ENCODE peak calls at places on chromosomes 7 and 10, in six cellular contexts. H, I, J, U, R and O are unnamed samples.

GRCh38 chr10:74026428-74026979 is 28.6 kb downstream of the VCL start:
- DNase-seq in I (no peak), R (no peak), J (no peak), U (no peak), H (no peak), O (no peak)

GRCh38 chr7:29277436-29278215 is 83.1 kb downstream of the CHN2 start:
- DNase-seq in J (no peak), I (no peak), U (no peak), R (no peak), H (no peak), O (no peak)

GRCh38 chr7:28405662-28406061 is 6.7 kb upstream of the CREB5 start:
- DNase-seq in H (peak), J (peak), I (peak), U (peak), R (no peak), O (peak)

GRCh38 chr7:155416646-155417380 is 41.1 kb upstream of the EN2 start:
- DNase-seq in J (no peak), R (no peak), U (no peak), I (no peak), H (no peak), O (no peak)

GRCh38 chr10:5958077-5958476 is 19.3 kb downstream of the IL15RA start:
- DNase-seq in U (peak), I (no peak), R (no peak), J (peak), H (no peak), O (no peak)

GRCh38 chr7:137360087-137360679 is 16.6 kb upstream of the PTN start:
- DNase-seq in U (peak), J (no peak), R (no peak), I (no peak), H (no peak), O (peak)

GRCh38 chr7:106794276-106795136 is 70.6 kb upstream of the PIK3CG start:
- DNase-seq in R (no peak), J (no peak), I (no peak), H (no peak), U (no peak), O (no peak)

GRCh38 chr7:130141161-130141857 is 63.9 kb downstream of the TMEM209 start:
- DNase-seq in I (peak), U (peak), R (peak), J (peak), H (no peak), O (peak)

GRCh38 chr7:15889501-15889900 is 203.0 kb upstream of the MEOX2 start:
- DNase-seq in J (peak), R (peak), U (peak), I (no peak), H (no peak), O (peak)

GRCh38 chr10:96833220-96834001 is 1.3 kb downstream of the LCOR start:
- DNase-seq in I (peak), J (peak), H (no peak), U (no peak), R (peak), O (peak)

GRCh38 chr7:20395094-20395493 is 64.4 kb downstream of the ITGB8 start:
- DNase-seq in H (peak), U (no peak), R (no peak), J (peak), I (no peak), O (peak)

GRCh38 chr10:3685385-3685784 is 99.6 kb downstream of the KLF6 start:
- DNase-seq in I (no peak), J (no peak), R (no peak), H (no peak), U (no peak), O (no peak)

GRCh38 chr10:61987951-61988379 is 86.5 kb downstream of the ARID5B start:
- DNase-seq in U (no peak), I (no peak), R (no peak), J (peak), H (no peak), O (peak)

GRCh38 chr10:84076047-84076388 is 63.3 kb upstream of the GHITM start:
- DNase-seq in J (peak), U (peak), R (no peak), I (peak), H (no peak), O (peak)

GRCh38 chr7:106283831-106284515 is 810 bp downstream of the NAMPT start:
- DNase-seq in R (peak), U (no peak), I (peak), H (no peak), J (peak), O (peak)

GRCh38 chr10:6083523-6084475 is 5.0 kb upstream of the RBM17 start:
- DNase-seq in U (no peak), J (peak), I (no peak), H (no peak), R (no peak), O (peak)

GRCh38 chr10:110364531-110364937 is 59.8 kb upstream of the SMNDC1 start:
- DNase-seq in I (no peak), H (peak), U (no peak), R (no peak), J (no peak), O (no peak)

GRCh38 chr7:148153611-148154010 is 437.0 kb upstream of the C7orf33 start:
- DNase-seq in J (no peak), U (no peak), I (peak), H (no peak), R (peak), O (peak)

GRCh38 chr7:30705008-30705407 is 22.8 kb upstream of the CRHR2 start:
- DNase-seq in J (no peak), I (no peak), U (no peak), R (no peak), H (peak), O (no peak)

GRCh38 chr7:151800391-151800790 is 76.5 kb downstream of the PRKAG2 start:
- DNase-seq in R (no peak), J (no peak), U (no peak), H (no peak), I (no peak), O (no peak)

GRCh38 chr10:70355234-70356021 is 27.0 kb downstream of the LRRC20 start:
- DNase-seq in U (no peak), R (no peak), H (no peak), I (no peak), J (peak), O (no peak)

GRCh38 chr10:22624289-22624738 is 90.1 kb downstream of the PIP4K2A start:
- DNase-seq in J (peak), I (no peak), U (peak), H (peak), R (no peak), O (peak)

GRCh38 chr7:124072603-124073324 is 39.9 kb upstream of the TMEM229A start:
- DNase-seq in J (peak), R (no peak), U (peak), I (no peak), H (peak), O (peak)

GRCh38 chr10:84367256-84367655 is 38.9 kb downstream of the CCSER2 start:
- DNase-seq in U (no peak), J (no peak), H (no peak), R (no peak), I (no peak), O (no peak)

GRCh38 chr10:21599582-21599981 is 65.5 kb downstream of the MLLT10 start:
- DNase-seq in J (no peak), H (no peak), U (no peak), I (no peak), R (no peak), O (no peak)

GRCh38 chr10:114856544-114857287 is 35.1 kb downstream of the FHIP2A start:
- DNase-seq in U (peak), I (no peak), H (peak), J (peak), R (no peak), O (peak)

GRCh38 chr7:15571303-15571878 is 9.6 kb upstream of the AGMO start:
- DNase-seq in H (no peak), I (no peak), U (no peak), R (no peak), J (peak), O (peak)

GRCh38 chr7:56092789-56093531 is at the start of gene PHKG1:
- DNase-seq in J (peak), U (peak), H (no peak), I (peak), R (peak), O (peak)

GRCh38 chr7:134873253-134873652 is 93.8 kb downstream of the CALD1 start:
- DNase-seq in U (no peak), I (no peak), R (no peak), J (peak), H (no peak), O (peak)

GRCh38 chr7:88299126-88299525 is 7.6 kb downstream of the STEAP4 start:
- DNase-seq in I (no peak), U (no peak), J (no peak), R (no peak), H (no peak), O (no peak)

GRCh38 chr7:148584154-148584827 is 6.3 kb upstream of the C7orf33 start:
- DNase-seq in R (no peak), U (no peak), I (no peak), J (no peak), H (no peak), O (no peak)

GRCh38 chr10:184911-185310 is 49.7 kb downstream of the ZMYND11 start:
- DNase-seq in R (no peak), U (no peak), I (no peak), H (no peak), J (peak), O (peak)

GRCh38 chr10:69097729-69098128 is 9.8 kb downstream of the SRGN start:
- DNase-seq in I (no peak), U (no peak), J (peak), R (no peak), H (no peak), O (no peak)

GRCh38 chr7:86644282-86645173 is 819 bp downstream of the GRM3 start:
- DNase-seq in I (no peak), H (no peak), J (no peak), U (no peak), R (no peak), O (no peak)

GRCh38 chr7:86645174-86645566 is 1.5 kb downstream of the GRM3 start:
- DNase-seq in R (no peak), U (no peak), I (no peak), H (no peak), J (no peak), O (no peak)

GRCh38 chr7:86647340-86648094 is 3.8 kb downstream of the GRM3 start:
- DNase-seq in U (no peak), I (no peak), H (no peak), J (no peak), R (no peak), O (no peak)

GRCh38 chr7:86645676-86646276 is 2.1 kb downstream of the GRM3 start:
- DNase-seq in R (no peak), H (no peak), I (no peak), J (no peak), U (no peak), O (no peak)

DNA sequence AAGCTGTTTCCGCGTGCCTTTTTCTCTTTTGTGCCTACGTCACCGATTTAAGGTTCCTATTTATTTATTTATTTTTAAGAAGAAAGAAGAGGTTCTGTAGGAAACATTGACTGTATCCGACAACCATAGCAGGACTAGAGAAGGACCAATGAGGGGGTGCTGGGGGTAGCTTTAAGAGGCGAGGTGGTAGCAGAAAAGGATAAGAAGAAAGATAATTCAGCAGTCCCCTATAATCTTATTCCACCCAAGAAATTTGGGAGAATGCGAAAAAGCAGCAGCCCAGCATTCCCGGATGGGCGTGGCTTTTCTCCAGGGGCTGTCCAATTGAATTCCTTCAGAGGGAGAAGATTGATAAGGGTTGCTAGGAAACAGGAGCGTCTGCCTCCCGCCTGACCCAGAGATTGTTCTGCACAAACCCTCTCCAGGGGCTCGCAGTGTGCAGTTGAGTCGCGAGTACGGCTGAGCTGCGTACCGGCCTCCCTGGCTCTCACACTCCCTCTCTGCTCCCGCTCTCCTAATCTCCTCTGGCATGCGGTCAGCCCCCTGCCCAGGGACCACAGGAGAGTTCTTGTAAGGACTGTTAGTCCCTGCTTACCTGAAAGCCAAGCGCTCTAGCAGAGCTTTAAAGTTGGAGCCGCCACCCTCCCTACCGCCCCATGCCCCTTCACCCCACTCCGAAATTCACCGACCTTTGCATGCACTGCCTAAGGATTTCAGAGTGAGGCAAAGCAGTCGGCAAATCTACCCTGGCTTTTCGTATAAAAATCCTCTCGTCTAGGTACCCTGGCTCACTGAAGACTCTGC is at the start of gene GRM3:
- DNase-seq in J (no peak), I (no peak), R (peak), H (no peak), U (no peak), O (no peak)
- H3K4me3 ChIP-seq in J (no peak), I (no peak), R (peak), H (no peak), U (no peak), O (no peak)

GRCh38 chr7:34091330-34091917 is 186.1 kb downstream of the BMPER start:
- DNase-seq in I (no peak), U (no peak), H (no peak), J (peak), R (peak), O (peak)
- TF ChIP-seq CTCF in I (no peak), U (peak), H (peak), J (peak), R (peak), O (peak)

DNA sequence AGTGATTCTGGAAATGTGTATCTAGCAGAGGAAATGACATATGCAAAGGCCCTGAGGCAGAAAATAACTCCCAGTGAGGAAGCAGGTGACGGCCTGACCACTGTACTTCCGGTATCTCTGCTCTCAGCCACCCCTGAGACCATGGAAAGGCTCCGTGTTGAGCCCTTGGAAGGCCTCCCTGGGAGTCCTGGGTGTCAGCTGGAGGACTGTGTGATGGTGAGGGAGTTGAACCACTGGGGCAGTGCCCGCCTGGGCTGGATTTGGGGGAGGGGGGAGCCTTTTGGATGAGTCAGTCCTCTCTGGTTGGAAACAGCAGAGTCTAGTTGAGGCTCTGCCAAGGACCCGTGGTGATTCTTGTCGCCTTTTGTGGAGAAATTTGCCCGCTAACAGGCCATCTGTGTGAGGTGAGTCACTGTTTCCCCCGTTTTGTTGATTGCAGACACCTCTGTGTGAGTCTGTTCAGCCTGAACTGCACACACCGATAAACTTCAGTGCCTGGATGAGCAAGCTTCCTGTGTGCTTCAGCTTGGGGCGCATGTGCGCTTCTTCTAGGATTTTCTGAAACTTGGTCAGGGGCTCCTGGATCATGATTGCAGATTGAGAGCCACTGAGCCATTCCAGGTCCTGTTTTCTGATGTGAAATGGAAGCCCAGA is 98.6 kb downstream of the GRK5 start:
- DNase-seq in U (peak), I (peak), R (no peak), H (peak), J (peak), O (peak)
- H3K4me3 ChIP-seq in U (no peak), I (no peak), R (no peak), H (peak), J (no peak), O (no peak)

DNA sequence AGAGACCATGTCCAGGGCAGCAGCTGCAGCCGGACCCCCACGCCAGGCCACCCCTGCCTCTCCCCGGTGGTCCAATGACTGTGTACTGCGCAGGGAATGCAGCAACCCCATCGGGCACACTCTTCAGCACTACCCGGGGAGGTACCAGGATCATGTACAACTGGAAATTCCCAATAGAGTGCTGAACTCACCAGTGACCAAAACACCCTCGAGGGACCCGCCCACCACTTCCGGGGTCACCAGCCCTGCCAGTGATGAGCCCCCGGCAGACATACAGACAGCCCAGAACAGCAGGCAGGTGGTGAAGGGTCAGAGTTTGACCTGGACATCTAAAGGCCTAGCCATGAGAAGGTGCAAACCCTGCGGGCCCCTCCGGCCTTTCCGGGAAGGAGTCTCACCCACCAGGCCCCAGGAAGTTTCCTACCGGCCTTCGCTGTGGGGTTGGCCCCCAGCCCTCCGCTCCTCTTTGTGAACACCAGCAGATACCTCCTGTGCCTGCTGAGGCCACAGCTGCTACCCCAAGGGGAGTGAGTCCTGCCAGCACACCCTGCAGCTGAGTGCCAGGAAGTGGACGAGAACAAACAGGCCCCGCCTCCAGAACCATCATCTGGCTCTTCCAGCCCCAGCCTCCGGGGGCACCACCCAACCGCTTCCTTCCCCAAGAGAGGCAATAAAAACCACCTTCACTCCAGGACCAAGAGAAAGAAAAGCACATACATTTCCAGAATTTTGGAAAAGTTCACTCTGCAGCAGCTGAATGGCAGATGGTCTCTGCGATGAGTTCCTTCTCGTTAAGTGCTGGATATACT is 5.0 kb upstream of the ANKRD61 start:
- DNase-seq in J (peak), I (peak), H (no peak), U (peak), R (peak), O (peak)
- TF ChIP-seq CTCF in J (peak), I (no peak), H (peak), U (peak), R (no peak), O (peak)

DNA sequence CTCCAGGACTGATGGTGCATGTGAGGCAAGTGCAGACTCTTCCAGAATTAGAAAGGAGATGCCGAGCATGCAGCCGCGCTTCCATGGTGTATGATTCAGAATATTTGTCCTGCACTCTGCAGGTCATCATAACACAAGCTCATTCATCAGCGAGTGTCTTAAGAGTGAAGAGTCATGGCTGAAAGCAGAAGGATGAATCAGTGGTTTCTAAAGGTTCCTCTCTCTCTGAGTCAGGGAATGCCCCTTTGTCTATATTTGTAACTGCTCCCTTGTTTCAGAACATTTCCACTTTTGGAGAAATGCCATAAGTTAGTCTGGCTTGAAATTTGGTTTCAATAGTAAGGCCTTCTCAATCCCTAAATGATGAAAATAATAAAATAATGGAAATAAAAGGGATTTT is 52.3 kb downstream of the HECW1 start:
- DNase-seq in H (no peak), J (peak), R (no peak), U (peak), I (no peak), O (peak)
- H3K4me3 ChIP-seq in H (no peak), J (no peak), R (no peak), U (no peak), I (no peak), O (no peak)

DNA sequence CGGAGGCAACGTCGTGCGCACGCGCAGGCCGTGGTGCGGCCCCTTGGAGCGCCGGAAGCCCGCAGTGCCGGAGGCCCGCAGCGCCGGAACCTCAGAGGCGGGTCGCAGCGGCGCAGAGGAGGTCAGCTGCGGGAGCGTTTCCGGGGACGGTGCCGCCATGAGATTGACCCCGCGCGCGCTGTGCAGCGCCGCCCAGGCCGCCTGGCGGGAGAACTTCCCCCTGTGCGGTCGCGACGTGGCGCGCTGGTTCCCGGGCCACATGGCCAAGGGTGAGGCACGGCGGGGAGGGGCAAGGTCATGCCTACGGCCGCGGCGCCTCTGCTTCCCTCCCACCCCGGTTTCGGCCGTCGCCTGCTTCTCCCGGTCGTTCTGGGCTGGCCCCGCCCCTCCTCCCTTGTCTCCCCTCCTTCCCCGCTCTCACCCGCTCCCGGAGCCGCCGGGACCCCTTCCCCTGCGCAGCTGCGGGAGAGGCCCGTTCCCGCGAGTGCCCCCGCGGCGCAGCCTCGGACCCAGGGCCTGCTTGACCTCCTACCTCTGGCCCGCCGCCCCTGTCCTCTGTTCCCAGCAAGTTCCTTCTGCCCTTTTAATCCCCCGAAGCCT is at the start of gene MTG1:
- DNase-seq in R (peak), H (peak), I (peak), J (peak), U (peak), O (peak)
- TF ChIP-seq CTCF in R (no peak), H (no peak), I (peak), J (peak), U (no peak), O (no peak)

GRCh38 chr7:50682079-50682478 is 100.6 kb downstream of the GRB10 start:
- DNase-seq in J (no peak), I (no peak), R (no peak), H (no peak), U (no peak), O (no peak)
- H3K4me3 ChIP-seq in J (no peak), I (no peak), R (no peak), H (no peak), U (no peak), O (no peak)

GRCh38 chr10:78231930-78232329 is 198.3 kb downstream of the RPS24 start:
- DNase-seq in I (no peak), H (no peak), J (peak), R (peak), U (no peak), O (peak)
- TF ChIP-seq CTCF in I (peak), H (peak), J (peak), R (peak), U (peak), O (peak)